ENCODE peak calls at places on chromosomes 12 and 14, in five cellular contexts. A is mesenchymal stem cell, N is trophoblast cell, G is H9, Q is H1. L is an unnamed sample.

GRCh38 chr12:1933342-1933992 is 15.0 kb upstream of the CACNA2D4 start:
- DNase-seq in A (peak; percentile 64), N (no peak), G (peak; percentile 47), Q (no peak), L (no peak)

GRCh38 chr14:67187826-67188225 is 1.4 kb upstream of the GARIN2 start:
- DNase-seq in A (peak; percentile 55), N (no peak), G (no peak), Q (no peak), L (no peak)

GRCh38 chr12:111624540-111624939 is 25.4 kb upstream of the ATXN2 start:
- DNase-seq in A (no peak), N (peak; percentile 79), G (no peak), Q (no peak), L (no peak)

GRCh38 chr12:57244306-57244696 is 6.7 kb downstream of the STAC3 start:
- DNase-seq in A (no peak), N (no peak), G (peak; percentile 37), Q (no peak), L (no peak)

GRCh38 chr12:104108755-104109445 is 29.1 kb downstream of the NFYB start:
- DNase-seq in A (peak; percentile 84), N (peak; percentile 91), G (peak; percentile 82), Q (peak; percentile 43), L (peak; percentile 71)

GRCh38 chr12:123602651-123603195 is 824 bp downstream of the DDX55 start:
- DNase-seq in A (peak; percentile 43), N (peak; percentile 60), G (no peak), Q (no peak), L (no peak)

GRCh38 chr12:24066865-24067264 is 117.4 kb upstream of the SOX5 start:
- DNase-seq in A (peak; percentile 14), N (no peak), G (no peak), Q (no peak), L (no peak)

GRCh38 chr12:31578632-31579031 is 12.3 kb downstream of the DENND5B start:
- DNase-seq in A (peak; percentile 14), N (no peak), G (no peak), Q (no peak), L (no peak)

GRCh38 chr14:24369463-24369862 is 1.5 kb downstream of the NFATC4 start:
- DNase-seq in A (no peak), N (no peak), G (no peak), Q (no peak), L (no peak)

GRCh38 chr14:95321201-95321600 is 1.5 kb upstream of the CLMN start:
- DNase-seq in A (no peak), N (no peak), G (no peak), Q (no peak), L (no peak)

GRCh38 chr12:119020377-119021360 is 39.3 kb downstream of the SRRM4 start:
- DNase-seq in A (no peak), N (peak; percentile 8), G (peak; percentile 90), Q (peak; percentile 54), L (peak; percentile 69)

GRCh38 chr12:89379100-89379838 is 27.0 kb upstream of the DUSP6 start:
- DNase-seq in A (no peak), N (peak; percentile 92), G (no peak), Q (no peak), L (no peak)

GRCh38 chr12:46487567-46488131 is 115.1 kb upstream of the SLC38A2 start:
- DNase-seq in A (no peak), N (no peak), G (no peak), Q (no peak), L (no peak)

GRCh38 chr14:22546722-22547071 is 42.3 kb downstream of the DAD1 start:
- DNase-seq in A (no peak), N (no peak), G (no peak), Q (no peak), L (no peak)

GRCh38 chr12:48997719-48998496 is 1.3 kb downstream of the DDN start:
- DNase-seq in A (peak; percentile 29), N (peak; percentile 44), G (peak; percentile 79), Q (no peak), L (no peak)

GRCh38 chr14:104715416-104715815 is 8.6 kb upstream of the ADSS1 start:
- DNase-seq in A (no peak), N (peak; percentile 98), G (no peak), Q (no peak), L (no peak)

GRCh38 chr14:87566986-87567385 is 426.0 kb downstream of the GALC start:
- DNase-seq in A (peak; percentile 89), N (peak; percentile 66), G (no peak), Q (no peak), L (no peak)

GRCh38 chr12:106903241-106903950 is 52.3 kb upstream of the TMEM263 start:
- DNase-seq in A (peak; percentile 67), N (peak; percentile 77), G (peak; percentile 96), Q (peak; percentile 27), L (peak; percentile 54)

GRCh38 chr12:91144053-91144452 is 32.8 kb upstream of the LUM start:
- DNase-seq in A (no peak), N (no peak), G (no peak), Q (no peak), L (no peak)

GRCh38 chr12:68414988-68415387 is 82.8 kb upstream of the MDM1 start:
- DNase-seq in A (no peak), N (no peak), G (no peak), Q (no peak), L (no peak)

GRCh38 chr12:716506-716905 is 35.9 kb upstream of the WNK1 start:
- DNase-seq in A (peak; percentile 53), N (peak; percentile 48), G (no peak), Q (no peak), L (no peak)

GRCh38 chr12:7099290-7099996 is 7.2 kb upstream of the C1R start:
- DNase-seq in A (no peak), N (no peak), G (no peak), Q (no peak), L (no peak)

GRCh38 chr14:67971627-67972625 is 152.3 kb downstream of the RAD51B start:
- DNase-seq in A (no peak), N (peak; percentile 60), G (no peak), Q (no peak), L (no peak)

GRCh38 chr12:115103884-115104883 is 420.2 kb upstream of the TBX3 start:
- DNase-seq in A (peak; percentile 97), N (peak; percentile 4), G (no peak), Q (no peak), L (no peak)

GRCh38 chr12:84463756-84464495 is 448.7 kb downstream of the SLC6A15 start:
- DNase-seq in A (peak; percentile 45), N (no peak), G (no peak), Q (no peak), L (no peak)

GRCh38 chr12:89351489-89352241 is 636 bp downstream of the DUSP6 start:
- DNase-seq in A (no peak), N (peak; percentile 66), G (no peak), Q (no peak), L (no peak)

GRCh38 chr12:84572186-84572585 is 340.4 kb downstream of the SLC6A15 start:
- DNase-seq in A (no peak), N (no peak), G (no peak), Q (no peak), L (no peak)

DNA sequence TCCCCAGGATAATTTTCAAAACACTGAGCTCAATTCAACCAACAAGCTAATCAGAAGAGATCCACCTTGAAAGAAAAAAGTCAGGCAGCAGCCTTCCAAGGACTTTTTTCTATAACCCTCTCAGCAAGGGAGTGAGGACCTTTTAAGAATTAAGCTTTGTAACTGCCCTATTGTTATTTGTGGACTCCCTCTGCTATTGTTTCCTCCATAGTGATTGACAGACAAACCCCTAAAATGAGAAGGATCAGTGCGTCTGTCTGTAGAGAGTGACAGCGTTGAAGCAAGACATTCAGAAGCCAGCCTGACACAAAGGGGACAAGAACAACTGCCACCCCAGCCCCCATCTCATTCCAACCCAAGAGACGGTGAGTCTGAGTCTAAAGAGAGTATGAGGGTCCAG is 30.3 kb upstream of the BTG1 start:
- DNase-seq in A (no peak), N (no peak), G (no peak), Q (no peak), L (peak; percentile 55)
- H2BK12ac ChIP-seq in A (no peak overlapping the region), N (peak overlapping the region; percentile 34), G (no peak overlapping the region), Q (peak overlapping the region; percentile 46), L (no peak overlapping the region)

DNA sequence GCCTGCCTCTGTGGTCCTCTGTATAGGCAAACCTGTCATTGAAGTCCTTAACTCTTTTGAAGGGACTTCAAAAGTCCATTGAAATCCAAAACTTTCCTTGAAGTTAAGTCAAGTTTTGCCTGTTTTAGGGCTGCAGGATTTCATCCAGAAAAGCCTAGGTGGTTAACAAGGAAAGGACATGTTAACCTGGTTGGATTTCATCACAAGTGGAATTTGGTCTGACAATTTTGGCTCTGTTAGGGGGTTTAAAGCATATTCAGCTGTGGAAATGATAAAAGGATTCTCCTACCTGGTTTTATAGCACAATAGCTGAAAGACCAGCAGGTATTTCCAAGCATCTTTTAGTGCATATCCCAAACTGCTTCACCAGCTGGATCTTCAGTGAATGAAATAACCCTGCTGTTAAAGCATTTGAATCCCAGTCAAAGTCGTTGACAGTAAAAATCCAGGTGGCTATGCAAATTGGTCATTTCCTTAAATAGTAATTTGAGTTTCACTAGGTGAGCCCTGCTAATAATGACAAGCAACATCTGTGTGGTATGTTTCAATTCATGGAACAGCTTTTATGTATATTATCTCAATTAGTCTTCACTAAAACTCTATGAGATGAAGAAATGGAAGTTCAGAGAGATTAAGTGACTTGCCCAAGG is 400.5 kb downstream of the ETNK1 start:
- DNase-seq in A (no peak), N (no peak), G (no peak), Q (no peak), L (no peak)
- H2BK120ac ChIP-seq in A (no peak overlapping the region), N (no peak overlapping the region), G (no peak overlapping the region), Q (peak overlapping the region; percentile 25), L (no peak overlapping the region)

GRCh38 chr12:124928095-124928911 is 13.9 kb upstream of the UBC start:
- DNase-seq in A (no peak), N (peak; percentile 99), G (peak; percentile 66), Q (no peak), L (no peak)
- H2BK12ac ChIP-seq in A (no peak overlapping the region), N (no peak overlapping the region), G (no peak overlapping the region), Q (peak overlapping the region; percentile 0), L (peak overlapping the region; percentile 8)

GRCh38 chr14:89137514-89138163 is 279.4 kb downstream of the FOXN3 start:
- DNase-seq in A (peak; percentile 85), N (peak; percentile 18), G (no peak), Q (no peak), L (no peak)
- H2BK120ac ChIP-seq in A (no peak overlapping the region), N (no peak overlapping the region), G (no peak overlapping the region), Q (no peak overlapping the region), L (no peak overlapping the region)

DNA sequence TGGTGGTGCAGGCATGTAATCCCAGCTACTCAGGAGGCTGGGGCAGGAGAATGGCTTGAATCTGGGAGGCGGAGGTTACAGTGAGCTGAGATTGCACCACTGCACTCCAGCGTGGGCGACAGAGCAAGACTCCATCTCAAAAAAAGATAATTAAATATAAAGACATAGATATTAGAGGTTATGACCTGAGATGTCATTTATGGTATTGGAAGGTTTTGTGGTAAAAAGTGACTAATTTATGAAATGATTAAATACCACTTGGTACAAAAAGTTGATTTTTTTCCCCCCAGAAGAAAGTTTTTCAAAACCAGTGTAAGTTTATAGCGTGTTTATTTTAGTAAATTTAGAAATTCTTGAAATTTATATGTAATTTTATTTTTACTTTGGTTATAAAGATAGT is 4.3 kb downstream of the AEBP2 start:
- DNase-seq in A (no peak), N (no peak), G (no peak), Q (no peak), L (no peak)
- H2BK12ac ChIP-seq in A (no peak overlapping the region), N (no peak overlapping the region), G (no peak overlapping the region), Q (no peak overlapping the region), L (no peak overlapping the region)